ENCODE peak calls at places on chromosome 6, in nine cellular contexts. K is Peyer's patch, U is heart left ventricle, S is ovary, H is lower leg skin, E is uterus, C is A549, G is HepG2, M is IMR-90. D is an unnamed sample.

GRCh38 chr6:148770408-148771211 is 23.8 kb downstream of the UST start:
- DNase-seq in S (no peak), H (no peak), K (no peak), C (no peak), M (no peak), E (no peak), U (no peak), G (no peak), D (no peak)

GRCh38 chr6:24547243-24547642 is 52.5 kb downstream of the ALDH5A1 start:
- DNase-seq in E (no peak), H (no peak), G (peak; percentile 32), M (no peak), K (no peak), C (no peak), S (no peak), U (no peak), D (no peak)

GRCh38 chr6:150025201-150025917 is at the start of gene RAET1L:
- DNase-seq in E (no peak), U (no peak), K (peak; percentile 47), C (peak; percentile 50), S (no peak), G (no peak), H (peak; percentile 74), M (peak; percentile 45), D (peak; percentile 64)

GRCh38 chr6:193180-193579 is 99.1 kb upstream of the DUSP22 start:
- DNase-seq in M (no peak), U (no peak), C (no peak), K (no peak), S (no peak), H (no peak), G (no peak), E (no peak), D (no peak)

GRCh38 chr6:47126647-47127339 is 84.7 kb upstream of the ADGRF1 start:
- DNase-seq in G (peak; percentile 91), H (no peak), K (peak; percentile 49), M (no peak), E (no peak), C (no peak), U (peak; percentile 24), S (no peak), D (no peak)

GRCh38 chr6:152233547-152234320 is 403.4 kb downstream of the SYNE1 start:
- DNase-seq in M (no peak), C (no peak), G (no peak), S (no peak), U (no peak), K (no peak), E (no peak), H (no peak), D (no peak)

GRCh38 chr6:158560787-158561246 is 926 bp downstream of the TMEM181 start:
- DNase-seq in U (no peak), H (no peak), M (no peak), S (no peak), G (no peak), K (peak; percentile 64), E (no peak), C (no peak), D (no peak)

GRCh38 chr6:122484760-122485159 is 13.2 kb upstream of the SERINC1 start:
- DNase-seq in M (no peak), G (no peak), U (no peak), H (no peak), K (no peak), E (no peak), C (no peak), S (no peak), D (no peak)

GRCh38 chr6:107114213-107114871 is 973 bp downstream of the BEND3 start:
- DNase-seq in C (peak; percentile 68), S (peak; percentile 90), K (peak; percentile 88), M (peak; percentile 81), H (peak; percentile 61), E (peak; percentile 74), G (peak; percentile 61), U (peak; percentile 87), D (peak; percentile 81)

GRCh38 chr6:496649-497048 is 105.1 kb downstream of the IRF4 start:
- DNase-seq in E (no peak), G (no peak), M (no peak), H (no peak), C (no peak), S (no peak), U (no peak), K (no peak), D (no peak)

GRCh38 chr6:45548657-45549515 is 171.2 kb upstream of the SUPT3H start:
- DNase-seq in K (peak; percentile 61), S (no peak), M (peak; percentile 22), H (no peak), C (no peak), E (no peak), G (no peak), U (no peak), D (no peak)

GRCh38 chr6:39558079-39558478 is 167.1 kb downstream of the KIF6 start:
- DNase-seq in U (no peak), M (no peak), C (no peak), G (no peak), E (no peak), S (no peak), K (no peak), H (no peak), D (no peak)

GRCh38 chr6:315226-315625 is 22.9 kb downstream of the DUSP22 start:
- DNase-seq in G (no peak), K (no peak), S (no peak), U (no peak), E (no peak), M (no peak), H (no peak), C (no peak), D (no peak)

DNA sequence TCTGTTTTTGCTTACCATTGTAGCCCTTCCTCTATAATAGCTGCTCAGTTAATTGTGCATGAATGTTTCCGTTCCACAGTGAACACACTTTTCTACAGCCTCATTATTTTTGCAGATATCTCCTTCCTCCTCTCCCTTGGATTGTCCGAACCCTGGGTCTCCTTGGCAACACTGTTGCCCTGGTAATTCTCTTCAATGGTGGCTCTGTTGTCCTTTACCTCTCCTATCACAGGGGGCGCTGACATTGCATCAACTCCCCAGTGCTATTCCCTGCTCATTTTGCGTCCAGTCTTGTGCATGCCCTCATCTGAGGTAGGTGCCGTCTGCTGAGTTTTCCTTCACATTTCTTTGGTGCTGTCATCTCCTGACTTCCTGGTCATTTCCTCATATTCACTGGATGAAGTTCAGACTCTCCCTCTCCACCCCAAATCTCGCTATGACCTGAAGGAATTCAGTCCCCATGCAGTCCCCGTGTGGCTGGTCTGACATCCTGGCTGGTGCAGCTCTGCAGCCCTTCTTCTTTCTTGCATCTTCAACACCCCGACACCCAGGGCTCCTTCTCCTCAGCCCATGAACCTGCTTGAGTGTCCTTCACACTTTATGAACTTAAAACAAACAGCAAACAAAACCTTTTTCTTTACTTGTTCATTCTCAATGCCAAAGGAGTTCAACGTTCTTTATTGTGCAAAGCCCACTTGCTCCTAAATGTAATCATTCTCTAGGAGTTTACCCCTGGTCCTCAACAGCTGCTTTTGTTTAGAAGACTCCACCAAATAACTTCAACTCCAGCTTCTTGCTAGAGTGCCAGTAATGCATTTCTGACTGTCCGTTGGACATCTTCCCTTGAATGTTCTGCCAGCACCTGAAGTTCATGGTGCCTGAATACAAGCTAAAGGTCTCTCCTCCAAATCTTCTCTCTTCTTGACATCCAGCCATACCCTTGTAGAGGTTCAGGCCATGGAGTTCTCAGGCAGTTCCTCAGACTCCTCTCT is 21.3 kb downstream of the PHACTR2 start:
- DNase-seq in C (no peak), S (no peak), K (no peak), G (peak; percentile 29), U (no peak), E (no peak), H (no peak), M (no peak), D (no peak)
- TF ChIP-seq POLR2A in C (no peak), S (no peak), K (no peak), G (no peak), U (no peak), E (no peak), H (no peak), M (no peak), D (no peak)

DNA sequence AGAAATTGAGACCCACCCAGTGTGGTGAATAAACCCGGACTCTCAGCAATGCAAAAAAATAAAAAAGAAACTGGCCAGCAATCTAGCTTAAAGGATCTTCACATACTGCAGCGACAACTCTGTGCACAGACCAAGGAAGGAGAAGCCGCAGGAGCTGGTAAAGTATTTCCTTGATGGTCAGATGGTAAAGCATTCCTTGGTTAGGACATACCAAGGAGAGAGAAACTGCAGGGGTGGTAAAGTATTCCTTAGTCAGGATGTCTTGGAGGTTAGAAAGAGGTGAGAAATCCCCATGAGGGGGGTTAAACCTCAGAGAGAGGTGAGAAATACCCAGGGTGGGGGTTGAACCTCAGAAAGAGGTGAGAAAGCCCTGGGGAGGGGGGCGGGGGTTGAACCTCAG is 86.8 kb downstream of the PLG start:
- DNase-seq in G (no peak), E (no peak), H (no peak), U (no peak), M (no peak), S (no peak), C (no peak), K (no peak), D (no peak)
- TF ChIP-seq POLR2A in G (no peak), E (no peak), H (no peak), U (no peak), M (no peak), S (no peak), C (no peak), K (no peak), D (no peak)

DNA sequence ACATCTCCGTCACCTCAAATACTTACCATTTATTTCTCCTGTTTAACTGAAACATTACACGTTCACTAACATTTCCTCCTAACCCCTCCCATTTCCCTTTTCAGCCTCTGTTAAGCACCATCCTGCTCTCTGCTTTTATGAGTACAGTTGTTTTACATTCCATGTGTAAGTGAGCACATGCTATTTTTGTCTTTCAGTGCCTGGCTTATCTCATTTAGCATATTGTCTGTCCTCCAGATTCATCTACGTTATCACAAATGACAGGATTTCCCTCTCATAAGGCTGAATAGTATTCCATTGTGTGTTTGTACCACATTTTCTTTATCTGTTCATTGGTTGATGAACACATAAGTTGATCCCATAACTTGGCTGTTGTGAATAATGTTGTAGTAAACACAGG is 22.7 kb downstream of the TAF11 start:
- DNase-seq in U (no peak), C (no peak), S (no peak), K (no peak), H (no peak), G (no peak), E (no peak), M (peak; percentile 20), D (no peak)
- TF ChIP-seq POLR2A in U (no peak), C (no peak), S (no peak), K (no peak), H (no peak), G (no peak), E (no peak), M (no peak), D (no peak)

DNA sequence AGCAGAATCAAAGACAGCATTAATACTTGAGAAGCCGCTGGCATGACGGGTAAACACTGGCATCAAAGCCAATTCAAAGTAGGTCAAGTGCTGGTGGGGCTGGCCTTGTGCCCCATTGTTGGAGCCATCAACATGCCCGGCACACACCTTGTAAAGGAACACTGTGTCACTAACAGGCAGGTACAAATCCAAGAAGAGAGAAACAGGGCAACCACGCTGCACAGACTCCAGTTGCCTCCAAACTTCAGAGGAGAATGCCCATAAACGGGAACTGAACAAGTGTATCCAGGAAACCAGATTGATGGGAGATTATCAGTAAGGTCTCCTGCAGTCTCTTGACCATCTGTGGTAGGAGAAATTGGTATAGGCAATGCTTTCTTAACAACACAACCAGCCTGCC is 127.0 kb upstream of the STXBP5 start:
- DNase-seq in E (no peak), S (no peak), C (no peak), U (no peak), H (peak; percentile 56), G (no peak), M (no peak), K (no peak), D (no peak)
- TF ChIP-seq POLR2A in E (no peak), S (no peak), C (no peak), U (no peak), H (no peak), G (no peak), M (no peak), K (no peak), D (no peak)

D was measured in H54.